ENCODE peak calls at places on chromosomes 6 and 20, in seven cellular contexts. H, N, L, Y, D, C and J are unnamed samples.

GRCh38 chr20:22584630-22584921 is 204 bp upstream of the FOXA2 start:
- DNase-seq in H (no peak), N (peak), L (peak), Y (no peak), D (no peak), C (peak), J (no peak)

GRCh38 chr6:109006818-109007217 is 87.8 kb downstream of the SESN1 start:
- DNase-seq in H (no peak), N (no peak), L (no peak), Y (no peak), D (peak), C (no peak), J (no peak)

GRCh38 chr6:154593122-154593521 is 82.6 kb upstream of the CNKSR3 start:
- DNase-seq in H (no peak), N (peak), L (no peak), Y (no peak), D (no peak), C (peak), J (no peak)

GRCh38 chr20:50285376-50286173 is 94.9 kb downstream of the CEBPB start:
- DNase-seq in H (peak), N (no peak), L (no peak), Y (no peak), D (peak), C (no peak), J (no peak)

GRCh38 chr6:169158182-169158573 is 95.5 kb downstream of the THBS2 start:
- DNase-seq in H (no peak), N (no peak), L (no peak), Y (no peak), D (peak), C (no peak), J (no peak)

GRCh38 chr6:34610819-34611477 is 54.8 kb upstream of the SPDEF start:
- DNase-seq in H (no peak), N (peak), L (peak), Y (no peak), D (no peak), C (peak), J (peak)

GRCh38 chr6:106591111-106591825 is 38.0 kb downstream of the RTN4IP1 start:
- DNase-seq in H (no peak), N (no peak), L (peak), Y (no peak), D (no peak), C (peak), J (no peak)

GRCh38 chr6:33817520-33817919 is 13.7 kb upstream of the MLN start:
- DNase-seq in H (no peak), N (no peak), L (no peak), Y (no peak), D (no peak), C (no peak), J (no peak)

GRCh38 chr6:30357678-30358339 is 12.9 kb downstream of the RPP21 start:
- DNase-seq in H (no peak), N (peak), L (peak), Y (peak), D (peak), C (peak), J (peak)

GRCh38 chr20:59788811-59789210 is 144.6 kb downstream of the SYCP2 start:
- DNase-seq in H (no peak), N (no peak), L (no peak), Y (no peak), D (no peak), C (no peak), J (no peak)

GRCh38 chr6:5111626-5112025 is 26.5 kb downstream of the PPP1R3G start:
- DNase-seq in H (no peak), N (no peak), L (no peak), Y (no peak), D (no peak), C (no peak), J (no peak)

GRCh38 chr6:139765825-139766285 is 391.4 kb upstream of the CITED2 start:
- DNase-seq in H (no peak), N (peak), L (peak), Y (no peak), D (no peak), C (peak), J (peak)
- TF ChIP-seq RAD21 in H (no peak), N (peak), L (no peak), Y (no peak), D (no peak), C (no peak), J (no peak)

GRCh38 chr20:572752-573151 is 29.2 kb upstream of the CSNK2A1 start:
- DNase-seq in H (no peak), N (no peak), L (no peak), Y (no peak), D (no peak), C (no peak), J (no peak)

GRCh38 chr20:568865-569415 is 25.4 kb upstream of the CSNK2A1 start:
- DNase-seq in H (no peak), N (no peak), L (no peak), Y (no peak), D (no peak), C (no peak), J (no peak)

GRCh38 chr20:573414-574296 is 30.1 kb upstream of the CSNK2A1 start:
- DNase-seq in H (no peak), N (no peak), L (no peak), Y (no peak), D (no peak), C (no peak), J (no peak)

GRCh38 chr20:574297-574942 is 30.8 kb upstream of the CSNK2A1 start:
- DNase-seq in H (no peak), N (no peak), L (no peak), Y (no peak), D (no peak), C (no peak), J (no peak)

DNA sequence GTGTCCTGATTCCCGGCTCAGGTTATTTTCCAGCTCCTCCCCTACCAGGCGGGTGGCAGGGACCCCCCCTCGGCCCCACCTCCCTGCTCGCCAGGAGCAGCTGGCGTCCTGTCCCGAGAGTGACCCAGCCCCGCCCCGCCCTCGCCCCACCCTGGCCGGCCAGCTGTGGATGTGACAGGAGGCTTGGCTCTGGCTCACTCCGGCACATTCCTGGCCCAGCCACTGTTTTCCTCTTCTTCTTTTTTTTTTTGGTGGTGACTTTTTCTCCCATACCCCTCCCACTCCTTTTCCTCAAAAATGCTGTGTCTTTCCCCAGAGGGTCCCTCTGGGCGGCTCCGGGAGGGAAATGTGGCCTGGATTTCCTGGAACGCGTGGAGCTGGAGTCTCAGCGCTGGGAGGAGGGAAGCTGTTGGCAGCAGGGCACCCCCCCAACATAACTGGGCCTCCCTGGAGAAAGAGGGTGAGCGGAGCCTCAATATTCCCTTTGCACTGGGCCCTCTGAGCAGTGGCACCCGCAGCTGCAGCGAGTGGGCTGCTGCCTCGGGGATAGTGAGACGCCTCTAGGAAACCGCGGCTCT is 28.3 kb upstream of the CSNK2A1 start:
- DNase-seq in H (no peak), N (peak), L (no peak), Y (no peak), D (peak), C (no peak), J (no peak)
- TF ChIP-seq MAX in H (no peak), N (no peak), L (no peak), Y (no peak), D (no peak), C (no peak), J (no peak)

GRCh38 chr20:33663161-33664084 is 1.3 kb downstream of the C20orf144 start:
- DNase-seq in H (no peak), N (peak), L (peak), Y (no peak), D (peak), C (peak), J (no peak)
- TF ChIP-seq RAD21 in H (no peak), N (no peak), L (no peak), Y (no peak), D (no peak), C (peak), J (no peak)

GRCh38 chr6:41184761-41185160 is 16.2 kb downstream of the TREML2 start:
- DNase-seq in H (no peak), N (no peak), L (no peak), Y (no peak), D (no peak), C (no peak), J (no peak)
- TF ChIP-seq MAX in H (no peak), N (no peak), L (no peak), Y (no peak), D (no peak), C (no peak), J (no peak)

DNA sequence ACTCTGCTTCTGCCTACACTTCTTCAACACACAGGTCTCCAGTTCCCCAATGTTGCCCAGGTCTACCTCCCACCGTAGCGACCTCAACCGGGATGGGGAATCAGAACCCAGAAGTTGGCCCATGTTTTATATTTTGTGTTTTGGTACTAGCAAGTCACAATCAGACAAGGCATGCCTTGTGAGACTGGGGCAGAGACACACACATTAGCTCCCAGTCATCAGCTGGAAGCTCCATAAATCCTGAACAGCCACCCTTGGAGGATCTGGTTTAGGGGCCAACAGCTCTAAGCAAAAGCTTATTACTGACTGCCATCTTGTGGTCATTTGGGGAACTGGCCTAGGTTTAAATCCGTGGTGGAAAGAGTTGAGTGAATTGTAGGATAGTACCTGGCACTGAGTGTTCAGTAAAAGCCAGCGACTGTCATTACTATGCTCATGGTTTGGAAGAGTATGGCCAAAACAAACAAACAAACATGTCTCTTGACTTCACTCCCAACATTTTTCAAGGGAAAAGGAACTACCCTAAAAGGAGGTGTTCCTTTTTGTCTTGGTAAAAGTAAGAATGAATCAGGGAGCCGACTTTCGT is 40.5 kb downstream of the PIM1 start:
- DNase-seq in H (peak), N (peak), L (peak), Y (peak), D (peak), C (peak), J (peak)
- TF ChIP-seq RAD21 in H (peak), N (peak), L (peak), Y (peak), D (peak), C (peak), J (peak)

DNA sequence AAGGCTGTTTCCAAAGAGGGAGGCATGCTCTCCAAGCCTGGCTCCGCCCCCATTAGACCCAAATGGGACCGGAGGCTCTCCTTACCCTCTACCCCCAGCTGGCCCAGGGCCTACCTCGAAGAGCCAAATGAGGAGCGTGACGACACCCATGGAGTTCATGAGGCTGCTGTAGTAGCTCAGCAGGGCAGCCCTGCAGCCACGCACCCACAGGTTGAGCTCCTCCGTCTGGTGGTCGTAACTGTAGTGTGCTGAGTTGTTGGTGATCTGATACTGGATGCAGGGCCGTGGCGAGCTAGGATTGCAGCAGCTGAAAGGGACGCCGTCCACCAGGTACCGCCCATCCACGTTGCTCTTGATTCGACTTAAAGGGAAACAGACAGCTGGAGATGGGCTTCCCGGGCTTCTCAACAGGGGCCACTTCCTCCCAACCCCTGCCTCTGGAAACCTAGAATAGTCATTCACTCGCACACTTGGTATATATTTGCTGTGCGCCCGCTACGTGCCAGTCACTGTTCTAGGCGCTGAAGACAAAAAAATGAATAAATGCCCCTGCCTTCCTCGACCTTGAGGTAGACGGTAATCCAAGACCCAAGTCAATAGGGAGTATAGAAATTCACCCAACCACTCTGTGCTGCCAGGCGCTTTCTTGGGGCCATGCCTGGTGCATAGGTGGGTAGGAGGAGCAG is 18.0 kb downstream of the PRPH2 start:
- DNase-seq in H (no peak), N (peak), L (no peak), Y (no peak), D (no peak), C (peak), J (no peak)
- TF ChIP-seq MAX in H (no peak), N (no peak), L (no peak), Y (no peak), D (no peak), C (no peak), J (no peak)

DNA sequence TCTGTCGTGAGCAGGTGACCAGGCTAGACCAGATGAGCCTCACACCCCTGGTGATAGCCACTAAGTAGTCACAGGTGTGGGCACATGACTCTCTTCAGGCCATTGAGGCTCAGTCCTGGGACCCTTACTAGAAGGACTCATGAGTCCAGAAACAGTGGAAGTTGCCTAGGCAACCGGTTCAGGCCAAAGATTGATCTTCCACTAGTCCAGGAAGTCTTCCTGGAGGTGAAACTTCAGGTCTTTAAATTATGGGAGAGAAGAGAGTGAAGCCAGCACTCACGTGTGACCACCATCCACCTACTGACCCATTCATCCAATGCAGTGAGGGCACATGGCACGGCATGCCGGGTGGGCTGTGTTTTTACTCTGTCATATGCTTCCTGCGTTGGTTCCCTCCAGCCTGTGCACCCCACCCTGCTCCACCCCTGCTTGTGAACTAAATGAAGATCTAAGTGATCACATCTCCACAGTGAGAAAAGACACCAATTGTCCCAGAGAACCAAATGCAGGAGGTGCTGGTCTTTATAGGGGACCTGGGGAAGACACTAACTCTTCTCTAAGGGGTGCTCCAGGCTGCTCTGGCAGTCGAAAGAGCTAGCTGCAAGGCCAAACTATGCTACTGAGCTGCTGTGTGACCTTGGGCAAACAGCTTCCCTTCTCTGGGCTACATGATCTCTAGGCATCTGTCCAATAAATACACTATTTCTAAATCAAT is 12.5 kb upstream of the STX16 start:
- DNase-seq in H (no peak), N (no peak), L (no peak), Y (no peak), D (no peak), C (no peak), J (no peak)
- TF ChIP-seq RAD21 in H (no peak), N (no peak), L (no peak), Y (no peak), D (no peak), C (no peak), J (no peak)

DNA sequence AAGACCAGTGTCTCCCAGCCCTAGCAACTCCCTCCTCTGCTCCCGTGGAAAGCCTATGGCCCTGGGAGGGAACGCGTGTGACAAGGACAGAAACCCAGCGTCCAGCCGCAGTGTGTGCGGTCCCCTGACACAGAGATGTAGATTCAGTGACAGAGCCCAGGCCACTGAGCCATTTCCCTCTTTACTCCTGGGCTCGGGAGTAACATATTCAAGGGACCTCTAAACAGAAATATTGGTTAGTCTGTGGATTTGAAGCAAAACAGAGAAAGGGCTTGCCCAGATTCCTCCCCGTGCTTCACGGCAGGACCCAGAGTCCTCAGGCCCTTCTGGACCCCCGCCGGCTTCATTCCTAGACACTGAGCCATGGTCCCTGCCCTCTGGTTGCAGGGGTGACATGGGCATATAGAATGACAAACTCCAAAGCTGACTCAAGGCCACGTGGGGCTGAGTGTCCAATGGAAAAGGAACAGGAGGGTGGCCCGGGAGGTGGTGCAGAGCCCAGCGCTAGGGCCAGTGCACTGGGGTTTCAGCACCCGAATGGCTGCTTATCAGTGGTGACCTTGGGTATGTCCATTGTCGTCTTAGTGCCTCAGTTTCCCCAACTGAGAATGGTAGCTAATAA is 248.2 kb downstream of the QKI start:
- DNase-seq in H (no peak), N (no peak), L (no peak), Y (no peak), D (no peak), C (no peak), J (no peak)
- TF ChIP-seq MAX in H (no peak), N (no peak), L (no peak), Y (no peak), D (no peak), C (no peak), J (no peak)

GRCh38 chr6:16622193-16622592 is 139.1 kb downstream of the ATXN1 start:
- DNase-seq in H (no peak), N (no peak), L (no peak), Y (no peak), D (no peak), C (no peak), J (no peak)
- TF ChIP-seq RAD21 in H (no peak), N (no peak), L (no peak), Y (no peak), D (no peak), C (no peak), J (no peak)